ENCODE peak calls at places on chromosomes 13 and 19, in eight cellular contexts. S is endodermal cell, I is tibial nerve, B is PC-3, A is left lung, K is epithelial cell of proximal tubule, X is body of pancreas, M is mucosa of descending colon. D is an unnamed sample.

GRCh38 chr19:46351241-46352041 is 4.6 kb downstream of the PPP5C start:
- DNase-seq in X (peak), K (no peak), B (peak), S (no peak), A (peak), M (no peak), I (no peak), D (no peak)

GRCh38 chr19:10421240-10421948 is 1.1 kb downstream of the PDE4A start:
- DNase-seq in X (no peak), I (no peak), M (no peak), K (no peak), S (no peak), B (no peak), A (no peak), D (no peak)

GRCh38 chr19:49361438-49362047 is 673 bp downstream of the TEAD2 start:
- DNase-seq in S (peak), K (no peak), X (peak), I (peak), A (peak), M (peak), B (peak), D (no peak)

GRCh38 chr13:49571299-49572240 is 13.8 kb downstream of the RCBTB1 start:
- DNase-seq in A (peak), B (no peak), S (no peak), I (no peak), M (no peak), K (no peak), X (no peak), D (no peak)

GRCh38 chr13:94384217-94384905 is 95.1 kb downstream of the DCT start:
- DNase-seq in A (no peak), X (no peak), I (no peak), M (no peak), B (no peak), K (no peak), S (no peak), D (no peak)

GRCh38 chr13:55001881-55002280 is 1973.3 kb downstream of the OLFM4 start:
- DNase-seq in K (no peak), M (no peak), S (no peak), B (no peak), A (no peak), X (no peak), I (no peak), D (no peak)

GRCh38 chr13:21603531-21604448 is at the start of gene MICU2:
- DNase-seq in K (peak), S (peak), X (peak), I (peak), M (peak), A (peak), B (peak), D (peak)

GRCh38 chr13:85710545-85710944 is 88.7 kb downstream of the SLITRK6 start:
- DNase-seq in K (no peak), S (no peak), M (no peak), X (no peak), B (no peak), A (no peak), I (no peak), D (no peak)

GRCh38 chr13:99614465-99614885 is 113.2 kb downstream of the TM9SF2 start:
- DNase-seq in I (no peak), M (peak), K (no peak), S (peak), X (peak), B (no peak), A (no peak), D (no peak)

GRCh38 chr19:53123400-53123799 is 9.3 kb downstream of the ZNF415 start:
- DNase-seq in K (no peak), A (no peak), B (no peak), M (no peak), X (no peak), S (no peak), I (no peak), D (no peak)

GRCh38 chr19:46718157-46718933 is 1.4 kb upstream of the PRKD2 start:
- DNase-seq in X (peak), I (no peak), A (no peak), M (peak), K (no peak), B (no peak), S (peak), D (peak)

GRCh38 chr19:44817725-44818469 is 9.0 kb downstream of the BCAM start:
- DNase-seq in A (no peak), M (no peak), I (no peak), S (no peak), X (no peak), K (no peak), B (no peak), D (no peak)

GRCh38 chr19:597406-598315 is 8.0 kb downstream of the HCN2 start:
- DNase-seq in M (no peak), S (no peak), I (no peak), B (no peak), A (no peak), K (no peak), X (no peak), D (no peak)

GRCh38 chr13:23899555-23899954 is 2.3 kb upstream of the C1QTNF9B start:
- DNase-seq in A (no peak), I (peak), X (peak), S (no peak), K (no peak), B (peak), M (peak), D (no peak)

GRCh38 chr13:109274188-109274821 is 512.1 kb downstream of the IRS2 start:
- DNase-seq in X (no peak), B (peak), M (no peak), A (no peak), I (no peak), K (peak), S (peak), D (no peak)

GRCh38 chr13:100625447-100625846 is 36.9 kb upstream of the GGACT start:
- DNase-seq in A (no peak), K (no peak), M (no peak), X (no peak), B (no peak), I (no peak), S (no peak), D (no peak)

GRCh38 chr13:81058211-81058915 is 717.4 kb upstream of the SPRY2 start:
- DNase-seq in I (no peak), M (no peak), B (peak), S (no peak), K (no peak), X (no peak), A (no peak), D (no peak)

DNA sequence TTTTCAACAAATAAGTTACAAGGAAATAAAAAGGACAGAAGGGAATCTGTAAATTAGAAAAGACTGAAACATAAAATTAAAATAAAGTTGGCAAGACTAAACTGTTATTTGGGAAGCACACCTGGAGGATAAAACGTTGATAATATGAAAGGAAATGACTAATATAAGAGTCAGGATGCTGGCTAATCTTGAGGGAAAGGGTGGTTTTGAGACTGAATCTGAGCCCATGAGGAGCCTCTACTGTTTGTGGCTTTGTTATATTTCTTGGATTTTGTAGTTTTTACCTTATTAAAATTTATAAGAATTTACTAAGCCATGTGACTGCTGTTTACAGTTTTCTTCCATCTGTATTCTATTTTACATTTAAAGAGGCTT is 718.0 kb upstream of the SPRY2 start:
- DNase-seq in A (no peak), X (no peak), M (no peak), I (no peak), B (peak), S (no peak), K (no peak), D (no peak)
- H3K4me3 ChIP-seq in A (no peak), X (no peak), M (no peak), I (no peak), B (no peak), S (no peak), K (no peak), D (no peak)

GRCh38 chr13:72911988-72912387 is 130.1 kb downstream of the PIBF1 start:
- DNase-seq in X (no peak), K (no peak), B (no peak), I (no peak), M (peak), S (no peak), A (no peak), D (no peak)
- TF ChIP-seq CTCF in X (no peak), K (no peak), B (no peak), I (no peak), M (no peak), S (no peak), A (no peak), D (no peak)

GRCh38 chr19:41409288-41409687 is 11.7 kb downstream of the BCKDHA start:
- DNase-seq in M (peak), I (no peak), K (peak), B (peak), S (peak), X (peak), A (peak), D (no peak)
- H3K4me3 ChIP-seq in M (no peak), I (no peak), K (no peak), B (no peak), S (no peak), X (no peak), A (no peak), D (no peak)

DNA sequence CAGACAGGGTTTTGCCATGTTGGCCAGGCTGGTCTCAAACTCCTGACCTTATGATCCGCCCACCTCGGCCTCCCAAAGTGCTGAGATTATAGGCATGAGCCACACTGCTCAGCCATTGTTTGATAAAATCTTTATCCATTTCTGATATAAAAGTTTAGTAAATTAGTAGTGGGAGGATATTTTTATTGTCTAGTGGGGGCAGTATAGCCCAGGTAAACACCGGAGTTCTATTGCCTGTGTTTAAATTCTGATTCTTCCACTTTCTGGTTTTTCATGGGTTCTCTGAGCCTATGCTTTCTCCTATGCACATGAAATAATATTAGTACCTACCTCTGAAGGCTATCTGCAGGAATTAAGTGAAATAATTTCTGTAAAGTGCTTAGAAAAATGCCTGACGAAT is 20.1 kb upstream of the ARHGEF18 start:
- DNase-seq in I (no peak), B (no peak), S (no peak), K (no peak), M (no peak), A (no peak), X (no peak), D (no peak)
- TF ChIP-seq CTCF in I (no peak), B (peak), S (no peak), K (no peak), M (no peak), A (no peak), X (no peak), D (peak)

GRCh38 chr13:112210401-112210800 is 143.5 kb downstream of the SOX1 start:
- DNase-seq in I (no peak), A (no peak), K (no peak), X (no peak), M (no peak), B (peak), S (peak), D (no peak)

GRCh38 chr13:112209731-112210130 is 142.8 kb downstream of the SOX1 start:
- DNase-seq in X (no peak), M (no peak), K (no peak), I (no peak), A (no peak), S (no peak), B (no peak), D (no peak)

GRCh38 chr13:112209266-112209665 is 142.3 kb downstream of the SOX1 start:
- DNase-seq in A (no peak), S (no peak), B (no peak), X (no peak), M (no peak), K (no peak), I (no peak), D (no peak)

GRCh38 chr13:112213467-112214245 is 146.7 kb downstream of the SOX1 start:
- DNase-seq in I (no peak), X (peak), B (peak), A (no peak), M (peak), K (no peak), S (no peak), D (no peak)

GRCh38 chr13:112212533-112212932 is 145.6 kb downstream of the SOX1 start:
- DNase-seq in B (no peak), M (no peak), A (no peak), S (no peak), I (no peak), X (no peak), K (no peak), D (no peak)
- H3K4me3 ChIP-seq in B (no peak), M (no peak), A (no peak), S (no peak), I (no peak), X (no peak), K (no peak), D (no peak)

GRCh38 chr13:26719356-26719945 is 41.1 kb downstream of the GPR12 start:
- DNase-seq in I (no peak), M (no peak), B (peak), X (no peak), A (no peak), S (no peak), K (no peak), D (no peak)
- TF ChIP-seq CTCF in I (no peak), M (no peak), B (peak), X (no peak), A (no peak), S (peak), K (peak), D (no peak)

DNA sequence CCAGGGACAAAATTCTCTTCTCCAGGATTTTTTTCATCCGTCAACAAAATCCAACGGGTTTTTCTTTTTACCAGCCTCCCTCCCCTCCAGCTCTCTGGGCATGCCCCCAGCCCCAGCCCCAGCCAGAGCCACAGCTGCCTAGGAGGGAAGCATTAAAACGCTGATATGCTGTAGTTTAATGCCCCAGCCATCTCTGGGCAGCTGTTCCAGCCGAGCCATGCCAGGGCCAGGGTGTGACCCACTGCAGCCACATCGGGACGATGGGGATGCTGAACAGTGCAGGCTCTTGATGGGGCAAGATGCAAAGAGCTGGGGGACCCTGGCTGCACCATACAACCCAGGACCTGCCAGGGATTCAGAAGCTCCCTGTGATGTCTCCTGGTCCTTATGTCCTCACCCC is 32.1 kb downstream of the TSHZ3 start:
- DNase-seq in M (no peak), S (peak), K (no peak), A (no peak), B (no peak), X (no peak), I (no peak), D (no peak)
- H3K4me3 ChIP-seq in M (no peak), S (no peak), K (no peak), A (no peak), B (no peak), X (no peak), I (no peak), D (no peak)

GRCh38 chr13:92976657-92977056 is 249.9 kb upstream of the GPC6 start:
- DNase-seq in K (no peak), B (no peak), I (no peak), M (no peak), X (no peak), S (no peak), A (no peak), D (no peak)
- TF ChIP-seq CTCF in K (no peak), B (no peak), I (no peak), M (no peak), X (no peak), S (no peak), A (no peak), D (no peak)

DNA sequence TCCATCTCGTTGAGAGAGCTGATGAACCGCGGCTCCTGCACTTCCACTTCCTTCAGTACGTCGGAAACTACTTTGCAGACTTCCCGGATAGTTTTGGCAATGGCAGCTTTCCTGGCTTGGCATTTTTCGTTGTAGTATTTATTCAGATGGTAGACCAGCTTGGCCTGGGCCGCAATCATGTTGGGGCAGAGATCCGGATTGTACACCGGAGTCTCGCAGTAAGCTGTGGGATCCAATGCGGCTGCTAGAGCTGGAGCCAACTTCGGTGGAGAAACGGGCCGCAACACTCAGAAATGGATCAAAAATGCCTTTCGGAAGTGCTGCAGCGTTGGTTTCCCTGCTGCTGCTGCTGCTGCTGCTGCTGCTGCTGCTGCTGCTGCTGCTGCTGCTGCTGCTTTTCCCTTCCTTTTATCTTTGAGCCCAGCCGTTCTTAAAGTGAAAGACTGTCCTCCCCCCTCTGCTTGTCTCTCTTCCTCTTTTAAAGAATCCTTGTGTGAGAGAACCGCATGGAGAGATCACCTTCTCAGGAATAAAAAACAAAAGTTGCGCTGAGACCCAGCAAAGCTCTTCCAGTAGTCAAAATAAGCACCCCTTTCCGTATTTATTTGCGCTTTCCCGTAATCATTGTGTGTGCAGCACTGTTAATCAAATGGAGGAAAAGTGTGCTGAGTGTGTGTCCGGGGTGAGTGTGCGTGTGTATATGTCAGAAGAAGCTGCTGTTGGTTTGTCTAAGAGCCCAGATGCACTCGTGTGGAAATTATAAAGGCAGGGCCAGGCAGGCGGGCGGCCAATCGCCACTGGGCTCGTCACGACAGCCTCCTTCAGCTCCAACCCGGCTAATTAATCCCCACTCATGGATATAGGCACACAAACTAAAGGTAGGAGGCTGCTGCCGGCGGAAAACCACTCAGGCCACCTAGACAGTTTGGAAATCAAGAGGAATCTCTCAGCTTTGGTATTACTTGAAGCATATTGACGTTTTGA is at the start of gene MAB21L1:
- DNase-seq in B (no peak), A (no peak), M (peak), K (no peak), S (peak), I (peak), X (no peak), D (no peak)
- H3K4me3 ChIP-seq in B (no peak), A (peak), M (no peak), K (peak), S (peak), I (peak), X (no peak), D (no peak)

DNA sequence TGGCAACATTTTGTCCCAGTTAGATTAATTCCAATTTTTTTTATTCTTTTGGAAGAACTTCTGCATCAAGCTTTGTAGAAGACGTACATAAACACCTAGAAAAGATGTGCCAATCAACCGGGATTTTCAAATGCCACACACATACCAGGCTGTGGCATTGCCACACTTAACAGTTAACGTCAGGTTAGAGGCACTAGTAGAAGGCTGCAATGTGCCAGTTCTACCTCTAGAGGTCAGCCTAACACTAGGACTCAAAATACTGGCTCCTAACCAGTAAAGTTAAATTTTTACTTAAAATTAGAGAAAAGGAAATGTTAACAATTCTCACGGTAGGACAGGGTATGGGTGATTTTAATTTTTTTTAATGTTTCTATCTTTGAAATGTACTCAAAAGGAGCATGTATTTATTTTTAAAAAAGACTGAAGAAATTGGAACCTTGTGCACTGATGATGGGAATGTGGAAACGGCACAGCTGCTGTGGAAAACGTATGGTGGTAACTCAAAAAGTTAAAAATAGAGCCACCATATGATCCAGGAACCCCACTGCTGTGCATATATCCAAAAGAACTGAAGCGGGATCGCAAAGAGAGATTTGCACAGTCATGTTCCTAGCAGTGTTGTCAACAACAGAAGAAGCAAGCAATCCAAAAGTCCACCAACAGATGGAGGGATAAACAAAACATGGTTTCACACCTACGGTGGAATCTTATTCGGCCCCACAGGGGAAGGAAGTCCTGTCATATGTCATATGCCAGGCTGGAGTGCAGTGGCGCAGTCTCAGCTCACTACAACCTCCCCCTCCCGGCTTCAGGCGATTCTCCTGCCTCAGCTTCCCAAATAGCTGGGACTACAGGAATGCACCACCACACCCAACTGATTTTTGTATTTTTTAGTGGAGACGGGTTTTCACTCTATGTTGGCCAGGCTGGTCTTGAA is 30.3 kb downstream of the CRYL1 start:
- DNase-seq in B (peak), K (peak), M (peak), I (peak), X (peak), S (peak), A (no peak), D (peak)
- TF ChIP-seq CTCF in B (peak), K (peak), M (peak), I (peak), X (peak), S (peak), A (peak), D (peak)